ENCODE peak calls at places on chromosomes 13 and 19, in six cellular contexts. V is IMR-90, X is H9, C is neuronal stem cell, I is mesenchymal stem cell, F is H1. Z is an unnamed sample.

GRCh38 chr13:43297967-43298366 is 274.6 kb downstream of the DNAJC15 start:
- DNase-seq in V (no peak), X (no peak), C (no peak), I (no peak), F (no peak), Z (no peak)

GRCh38 chr19:58033741-58034475 is at the start of gene ZSCAN1:
- DNase-seq in V (peak; percentile 41), X (peak; percentile 95), C (peak; percentile 94), I (peak; percentile 75), F (peak; percentile 70), Z (peak; percentile 43)

GRCh38 chr13:110240352-110240751 is 66.6 kb downstream of the COL4A1 start:
- DNase-seq in V (no peak), X (no peak), C (no peak), I (no peak), F (no peak), Z (no peak)

GRCh38 chr13:111589992-111590391 is 269.6 kb downstream of the TEX29 start:
- DNase-seq in V (no peak), X (no peak), C (no peak), I (no peak), F (no peak), Z (no peak)

GRCh38 chr19:7658219-7658686 is 10.6 kb upstream of the RETN start:
- DNase-seq in V (no peak), X (no peak), C (no peak), I (no peak), F (no peak), Z (no peak)

GRCh38 chr19:35851213-35852028 is 883 bp downstream of the NPHS1 start:
- DNase-seq in V (no peak), X (peak; percentile 84), C (no peak), I (no peak), F (no peak), Z (no peak)

GRCh38 chr13:103272770-103273169 is 206.6 kb upstream of the SLC10A2 start:
- DNase-seq in V (peak; percentile 4), X (no peak), C (no peak), I (no peak), F (no peak), Z (no peak)

GRCh38 chr19:1144741-1145140 is 29.3 kb downstream of the SBNO2 start:
- DNase-seq in V (no peak), X (no peak), C (no peak), I (no peak), F (no peak), Z (no peak)

GRCh38 chr13:20465218-20465879 is 60.3 kb downstream of the CRYL1 start:
- DNase-seq in V (peak; percentile 15), X (no peak), C (no peak), I (no peak), F (no peak), Z (no peak)

GRCh38 chr19:50258918-50259372 is 55.5 kb downstream of the MYH14 start:
- DNase-seq in V (no peak), X (peak; percentile 80), C (no peak), I (no peak), F (peak; percentile 36), Z (no peak)

GRCh38 chr13:29849731-29850212 is 645 bp downstream of the UBL3 start:
- DNase-seq in V (peak; percentile 71), X (peak; percentile 45), C (no peak), I (peak; percentile 84), F (no peak), Z (peak; percentile 93)

GRCh38 chr13:42393573-42394360 is 121.8 kb downstream of the AKAP11 start:
- DNase-seq in V (no peak), X (no peak), C (no peak), I (peak; percentile 18), F (no peak), Z (peak; percentile 86)

GRCh38 chr19:16594681-16595091 is 22.5 kb upstream of the SLC35E1 start:
- DNase-seq in V (no peak), X (no peak), C (no peak), I (no peak), F (no peak), Z (no peak)

GRCh38 chr13:76992548-76993001 is 694 bp downstream of the CLN5 start:
- DNase-seq in V (peak; percentile 23), X (no peak), C (peak; percentile 5), I (peak; percentile 75), F (no peak), Z (peak; percentile 88)

GRCh38 chr19:17576758-17577532 is 21.5 kb downstream of the COLGALT1 start:
- DNase-seq in V (no peak), X (peak; percentile 100), C (peak; percentile 84), I (no peak), F (peak; percentile 95), Z (peak; percentile 12)

GRCh38 chr19:12202250-12202649 is 39.4 kb downstream of the ZNF136 start:
- DNase-seq in V (no peak), X (peak; percentile 31), C (no peak), I (no peak), F (peak; percentile 27), Z (peak; percentile 22)

GRCh38 chr13:34578917-34579316 is 363.2 kb upstream of the NBEA start:
- DNase-seq in V (no peak), X (no peak), C (no peak), I (no peak), F (no peak), Z (no peak)

GRCh38 chr13:98089246-98089645 is 53.6 kb upstream of the FARP1 start:
- DNase-seq in V (peak; percentile 76), X (no peak), C (no peak), I (peak; percentile 47), F (no peak), Z (no peak)

GRCh38 chr19:14434543-14435319 is 1.6 kb downstream of the PKN1 start:
- DNase-seq in V (peak; percentile 72), X (no peak), C (no peak), I (peak; percentile 87), F (no peak), Z (peak; percentile 94)

GRCh38 chr13:112450118-112450517 is 74.0 kb downstream of the SPACA7 start:
- DNase-seq in V (no peak), X (no peak), C (no peak), I (no peak), F (no peak), Z (no peak)

GRCh38 chr19:33032218-33032781 is 32.4 kb downstream of the RHPN2 start:
- DNase-seq in V (no peak), X (no peak), C (no peak), I (no peak), F (no peak), Z (no peak)

GRCh38 chr13:97853550-97853949 is 99.9 kb upstream of the IPO5 start:
- DNase-seq in V (peak; percentile 56), X (no peak), C (no peak), I (no peak), F (no peak), Z (no peak)

GRCh38 chr19:7512400-7512851 is 3.5 kb upstream of the ZNF358 start:
- DNase-seq in V (no peak), X (no peak), C (no peak), I (no peak), F (no peak), Z (peak; percentile 83)

GRCh38 chr19:18168673-18169381 is 4.8 kb upstream of the IFI30 start:
- DNase-seq in V (no peak), X (no peak), C (no peak), I (no peak), F (no peak), Z (no peak)

GRCh38 chr19:3790209-3790734 is 4.1 kb upstream of the MATK start:
- DNase-seq in V (no peak), X (peak; percentile 18), C (no peak), I (no peak), F (no peak), Z (no peak)
- H4K91ac ChIP-seq in V (no peak overlapping the region), X (no peak overlapping the region), C (no peak overlapping the region), I (no peak overlapping the region), F (no peak overlapping the region), Z (no peak overlapping the region)

DNA sequence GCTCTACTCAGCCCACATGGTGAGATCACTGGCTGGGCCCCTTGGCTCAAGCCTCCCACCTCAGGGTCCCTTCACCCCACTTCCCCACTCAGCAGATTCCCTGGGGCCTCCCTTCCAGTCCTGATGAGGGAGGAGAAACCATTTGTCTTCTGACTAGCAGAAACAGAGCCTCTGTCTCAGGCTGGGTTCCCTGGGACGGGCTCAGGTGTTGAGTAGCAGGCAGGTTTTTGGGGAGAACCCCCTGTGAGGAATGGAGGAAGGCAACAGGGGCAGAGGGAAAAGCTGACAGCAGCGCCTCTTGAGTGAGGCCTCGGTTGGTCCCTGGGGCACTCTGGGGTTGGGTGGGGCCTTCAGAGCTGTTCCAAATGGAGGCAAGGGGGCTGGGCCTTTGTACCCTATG is 452.2 kb downstream of the TSHZ3 start:
- DNase-seq in V (no peak), X (no peak), C (no peak), I (no peak), F (no peak), Z (no peak)
- H2BK120ac ChIP-seq in V (no peak overlapping the region), X (no peak overlapping the region), C (no peak overlapping the region), I (no peak overlapping the region), F (no peak overlapping the region), Z (peak overlapping the region; percentile 20)

GRCh38 chr19:2428756-2429711 is 1.6 kb upstream of the TIMM13 start:
- DNase-seq in V (no peak), X (peak; percentile 54), C (no peak), I (no peak), F (no peak), Z (no peak)
- H4K91ac ChIP-seq in V (no peak overlapping the region), X (peak overlapping the region; percentile 3), C (no peak overlapping the region), I (peak overlapping the region; percentile 40), F (no peak overlapping the region), Z (no peak overlapping the region)

GRCh38 chr19:9939301-9939913 is 3.1 kb upstream of the OLFM2 start:
- DNase-seq in V (peak; percentile 60), X (peak; percentile 37), C (no peak), I (peak; percentile 46), F (no peak), Z (no peak)

GRCh38 chr19:9934132-9934950 is 2.0 kb downstream of the OLFM2 start:
- DNase-seq in V (peak; percentile 69), X (peak; percentile 87), C (peak; percentile 87), I (peak; percentile 72), F (peak; percentile 77), Z (peak; percentile 23)

GRCh38 chr19:9937001-9937411 is 691 bp upstream of the OLFM2 start:
- DNase-seq in V (no peak), X (peak; percentile 73), C (no peak), I (no peak), F (no peak), Z (no peak)

GRCh38 chr19:9935409-9936062 is 779 bp downstream of the OLFM2 start:
- DNase-seq in V (no peak), X (peak; percentile 32), C (no peak), I (no peak), F (no peak), Z (no peak)

GRCh38 chr19:9936151-9937000 is at the start of gene OLFM2:
- DNase-seq in V (no peak), X (peak; percentile 89), C (peak; percentile 63), I (no peak), F (no peak), Z (no peak)
- H2BK120ac ChIP-seq in V (peak within 1 kb of the TSS; percentile 53), X (no peak within 1 kb of the TSS), C (no peak within 1 kb of the TSS), I (peak within 1 kb of the TSS; percentile 39), F (peak within 1 kb of the TSS; percentile 92), Z (no peak within 1 kb of the TSS)